ENCODE peak calls at places on chromosome 6, in six cellular contexts. O is PC-3; Q is naive thymus-derived CD4-positive, alpha-beta T cell; J is A673; V is lung; C is NT2/D1. P is an unnamed sample.
A peak's percentile ranks its signal among the peaks of the same experiment; 100 is the strongest.

GRCh38 chr6:144331610-144332009 is 46.5 kb downstream of the UTRN start:
- DNase-seq in O (peak; percentile 13), Q (no peak), J (no peak), V (no peak), C (no peak), P (no peak)

GRCh38 chr6:142846459-142846831 is 98.5 kb downstream of the HIVEP2 start:
- DNase-seq in O (peak; percentile 32), Q (no peak), J (no peak), V (no peak), C (no peak), P (no peak)

GRCh38 chr6:43625393-43625992 is 3.6 kb downstream of the GTPBP2 start:
- DNase-seq in O (no peak), Q (no peak), J (no peak), V (no peak), C (no peak), P (no peak)

GRCh38 chr6:110341671-110342304 is 16.4 kb downstream of the METTL24 start:
- DNase-seq in O (peak; percentile 34), Q (no peak), J (no peak), V (no peak), C (no peak), P (no peak)

GRCh38 chr6:52598123-52598823 is 21.4 kb upstream of the TRAM2 start:
- DNase-seq in O (peak; percentile 21), Q (no peak), J (peak; percentile 91), V (peak; percentile 48), C (no peak), P (no peak)

GRCh38 chr6:126537437-126537836 is 197.5 kb downstream of the CENPW start:
- DNase-seq in O (no peak), Q (no peak), J (no peak), V (no peak), C (no peak), P (no peak)

GRCh38 chr6:134938896-134939295 is 11.0 kb downstream of the ALDH8A1 start:
- DNase-seq in O (no peak), Q (peak; percentile 59), J (peak; percentile 6), V (no peak), C (no peak), P (no peak)

GRCh38 chr6:37130704-37131103 is 39.2 kb upstream of the PIM1 start:
- DNase-seq in O (peak; percentile 50), Q (no peak), J (no peak), V (peak; percentile 78), C (no peak), P (no peak)

GRCh38 chr6:34056301-34056700 is 89.6 kb downstream of the GRM4 start:
- DNase-seq in O (peak; percentile 50), Q (no peak), J (no peak), V (peak; percentile 67), C (no peak), P (no peak)

GRCh38 chr6:169965657-169966311 is 214.4 kb downstream of the ERMARD start:
- DNase-seq in O (no peak), Q (no peak), J (no peak), V (peak; percentile 23), C (no peak), P (no peak)

GRCh38 chr6:127302728-127303675 is 36.3 kb downstream of the RNF146 start:
- DNase-seq in O (peak; percentile 74), Q (no peak), J (peak; percentile 79), V (no peak), C (no peak), P (no peak)

GRCh38 chr6:4291453-4292403 is 156.4 kb upstream of the ECI2 start:
- DNase-seq in O (peak; percentile 34), Q (no peak), J (peak; percentile 11), V (no peak), C (no peak), P (no peak)

GRCh38 chr6:134826889-134827737 is 122.8 kb downstream of the ALDH8A1 start:
- DNase-seq in O (peak; percentile 68), Q (no peak), J (no peak), V (peak; percentile 61), C (no peak), P (no peak)

GRCh38 chr6:150485559-150486517 is 113.8 kb upstream of the PLEKHG1 start:
- DNase-seq in O (no peak), Q (no peak), J (peak; percentile 72), V (no peak), C (no peak), P (no peak)

GRCh38 chr6:32112436-32112980 is 3.4 kb upstream of the TNXB start:
- DNase-seq in O (no peak), Q (no peak), J (no peak), V (no peak), C (no peak), P (no peak)

GRCh38 chr6:106290954-106291353 is 34.6 kb downstream of the ATG5 start:
- DNase-seq in O (no peak), Q (no peak), J (no peak), V (no peak), C (no peak), P (no peak)

GRCh38 chr6:145345094-145345493 is 390.2 kb downstream of the EPM2A start:
- DNase-seq in O (no peak), Q (no peak), J (no peak), V (no peak), C (no peak), P (no peak)

GRCh38 chr6:78942451-78942850 is 75.1 kb downstream of the IRAK1BP1 start:
- DNase-seq in O (no peak), Q (no peak), J (peak; percentile 33), V (no peak), C (no peak), P (no peak)

GRCh38 chr6:106739387-106739786 is 110.0 kb downstream of the QRSL1 start:
- DNase-seq in O (peak; percentile 96), Q (no peak), J (no peak), V (peak; percentile 57), C (no peak), P (no peak)

GRCh38 chr6:69796081-69796626 is 656 bp downstream of the LMBRD1 start:
- DNase-seq in O (peak; percentile 62), Q (no peak), J (peak; percentile 34), V (peak; percentile 43), C (no peak), P (no peak)

GRCh38 chr6:20400476-20401402 is 940 bp upstream of the E2F3 start:
- DNase-seq in O (peak; percentile 47), Q (peak; percentile 34), J (peak; percentile 83), V (peak; percentile 76), C (no peak), P (no peak)

GRCh38 chr6:42498473-42499128 is 46.9 kb upstream of the TRERF1 start:
- DNase-seq in O (peak; percentile 3), Q (no peak), J (peak; percentile 19), V (peak; percentile 48), C (no peak), P (peak; percentile 5)

GRCh38 chr6:140344149-140344913 is 969.9 kb upstream of the CITED2 start:
- DNase-seq in O (peak; percentile 65), Q (no peak), J (no peak), V (no peak), C (no peak), P (no peak)

GRCh38 chr6:48859562-48859961 is 603.5 kb downstream of the MMUT start:
- DNase-seq in O (no peak), Q (no peak), J (no peak), V (no peak), C (no peak), P (no peak)

GRCh38 chr6:157609556-157609955 is 213.5 kb upstream of the SNX9 start:
- DNase-seq in O (no peak), Q (no peak), J (no peak), V (no peak), C (no peak), P (no peak)

GRCh38 chr6:149364558-149364957 is 35.5 kb upstream of the SUMO4 start:
- DNase-seq in O (no peak), Q (no peak), J (no peak), V (no peak), C (no peak), P (no peak)

GRCh38 chr6:111478064-111478476 is 4.9 kb downstream of the REV3L start:
- DNase-seq in O (peak; percentile 59), Q (no peak), J (no peak), V (no peak), C (no peak), P (no peak)
- H3K4me1 ChIP-seq in O (peaks cover 27% of the 10 kb centered on the region), Q (peaks cover 14% of the 10 kb centered on the region), J (peaks cover 45% of the 10 kb centered on the region), V (peaks cover 5% of the 10 kb centered on the region), C (no peaks in the 10 kb centered on the region), P (peaks cover 3% of the 10 kb centered on the region)

DNA sequence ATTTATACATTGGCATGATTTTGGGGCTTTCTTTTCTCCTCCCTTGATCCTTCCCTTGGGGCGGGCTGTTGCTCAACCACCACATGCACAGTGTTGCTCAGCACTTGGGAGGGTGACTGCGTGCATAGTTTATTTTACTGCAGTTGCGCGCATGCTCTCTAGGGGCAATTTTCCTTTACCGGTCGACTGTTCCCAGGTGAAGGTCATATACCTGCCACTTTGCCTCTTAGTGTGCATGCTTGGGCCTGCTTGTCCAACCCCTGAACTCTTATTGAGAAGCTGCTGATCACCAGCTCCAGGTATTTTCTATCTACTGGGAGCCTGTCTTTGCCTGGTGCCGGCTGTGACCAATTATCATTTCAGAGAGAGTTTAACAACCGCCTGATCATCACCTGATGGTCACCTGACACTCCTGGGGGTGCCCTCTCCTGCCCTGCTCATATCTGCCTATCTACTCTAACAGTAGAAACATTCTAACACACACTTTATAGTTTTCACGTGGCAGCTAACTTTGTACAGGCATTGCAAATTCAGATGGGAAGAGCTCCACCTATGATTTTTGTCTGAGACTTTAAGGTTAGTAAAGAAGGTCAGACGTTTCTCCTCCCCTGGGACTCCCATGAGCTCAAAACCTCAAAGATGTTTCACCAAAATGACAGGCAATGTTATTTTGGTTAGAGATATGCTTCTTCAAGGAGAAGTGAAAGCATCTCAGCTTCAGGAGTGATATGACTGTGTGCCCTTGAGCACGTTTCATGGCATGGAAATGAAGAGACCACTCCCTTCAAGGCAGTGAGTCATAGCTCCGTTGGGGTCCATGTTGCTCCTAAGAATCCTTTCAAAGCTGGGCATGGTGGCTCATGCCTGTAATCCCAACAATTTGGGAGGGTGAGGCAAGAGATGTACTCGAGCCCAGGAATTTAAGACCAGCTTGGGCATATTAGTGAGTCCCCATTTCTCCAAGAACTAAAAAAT is 227.5 kb upstream of the MYLIP start:
- DNase-seq in O (no peak), Q (peak; percentile 34), J (no peak), V (no peak), C (no peak), P (no peak)
- H3K4me3 ChIP-seq in O (no peak overlapping the region), Q (no peak overlapping the region), J (no peak overlapping the region), V (no peak overlapping the region), C (no peak overlapping the region), P (no peak overlapping the region)

GRCh38 chr6:256169-256568 is 36.1 kb upstream of the DUSP22 start:
- DNase-seq in O (no peak), Q (no peak), J (no peak), V (no peak), C (no peak), P (no peak)
- H3K4me1 ChIP-seq in O (peaks cover 13% of the 10 kb centered on the region), Q (peaks cover 21% of the 10 kb centered on the region), J (no peaks in the 10 kb centered on the region), V (no peaks in the 10 kb centered on the region), C (no peaks in the 10 kb centered on the region), P (no peaks in the 10 kb centered on the region)

GRCh38 chr6:35469711-35470662 is 1.8 kb downstream of the RPL10A start:
- DNase-seq in O (peak; percentile 54), Q (no peak), J (no peak), V (no peak), C (no peak), P (no peak)

GRCh38 chr6:35470663-35471120 is 2.5 kb downstream of the RPL10A start:
- DNase-seq in O (no peak), Q (no peak), J (no peak), V (no peak), C (no peak), P (no peak)

GRCh38 chr6:35473075-35473848 is 5.1 kb downstream of the RPL10A start:
- DNase-seq in O (no peak), Q (no peak), J (no peak), V (no peak), C (no peak), P (no peak)

GRCh38 chr6:35473849-35474128 is 5.6 kb downstream of the RPL10A start:
- DNase-seq in O (no peak), Q (no peak), J (no peak), V (no peak), C (no peak), P (no peak)

GRCh38 chr6:35471836-35472345 is 3.7 kb downstream of the RPL10A start:
- DNase-seq in O (no peak), Q (no peak), J (no peak), V (no peak), C (no peak), P (no peak)
- H3K4me3 ChIP-seq in O (peak overlapping the region; percentile 82), Q (no peak overlapping the region), J (peak overlapping the region; percentile 99), V (no peak overlapping the region), C (no peak overlapping the region), P (no peak overlapping the region)